ENCODE peak calls at places on chromosomes 5 and 9, in six cellular contexts. C, W, M, U, T and R are unnamed samples. For H3K4me1, the result is how much of the 10 kb centered on the place peaks cover.

GRCh38 chr5:122099060-122099790 is 21.2 kb upstream of the LOX start:
- DNase-seq in C (no peak), W (no peak), M (no peak), U (no peak), T (no peak), R (no peak)

GRCh38 chr5:84603557-84604185 is 219.0 kb upstream of the EDIL3 start:
- DNase-seq in C (peak), W (no peak), M (peak), U (peak), T (no peak), R (no peak)

GRCh38 chr5:137833463-137833862 is 34.2 kb upstream of the MYOT start:
- DNase-seq in C (no peak), W (no peak), M (no peak), U (no peak), T (no peak), R (no peak)

GRCh38 chr5:172451771-172452197 is 2.5 kb downstream of the SH3PXD2B start:
- DNase-seq in C (no peak), W (no peak), M (no peak), U (no peak), T (peak), R (no peak)

GRCh38 chr5:67299317-67299716 is 102.7 kb upstream of the CD180 start:
- DNase-seq in C (no peak), W (no peak), M (no peak), U (no peak), T (no peak), R (no peak)

GRCh38 chr5:111834926-111835599 is 78.1 kb upstream of the NREP start:
- DNase-seq in C (no peak), W (no peak), M (no peak), U (no peak), T (no peak), R (no peak)

GRCh38 chr5:43997647-43998251 is 391.5 kb downstream of the FGF10 start:
- DNase-seq in C (no peak), W (no peak), M (no peak), U (no peak), T (no peak), R (no peak)

GRCh38 chr9:71331603-71332002 is 210.2 kb upstream of the TRPM3 start:
- DNase-seq in C (no peak), W (no peak), M (no peak), U (no peak), T (no peak), R (no peak)

GRCh38 chr9:109704546-109704945 is 75.5 kb upstream of the PALM2AKAP2 start:
- DNase-seq in C (no peak), W (no peak), M (no peak), U (no peak), T (no peak), R (no peak)

GRCh38 chr5:175003531-175003930 is 279.1 kb downstream of the MSX2 start:
- DNase-seq in C (no peak), W (no peak), M (no peak), U (no peak), T (no peak), R (no peak)

GRCh38 chr9:2623046-2623865 is 1.7 kb downstream of the VLDLR start:
- DNase-seq in C (peak), W (peak), M (no peak), U (peak), T (peak), R (peak)

GRCh38 chr5:175464414-175465233 is 13.7 kb upstream of the SFXN1 start:
- DNase-seq in C (no peak), W (no peak), M (no peak), U (no peak), T (peak), R (no peak)

GRCh38 chr5:20229286-20230005 is 241.4 kb upstream of the CDH18 start:
- DNase-seq in C (no peak), W (no peak), M (no peak), U (no peak), T (no peak), R (no peak)

GRCh38 chr5:176856746-176857145 is 42.4 kb downstream of the HK3 start:
- DNase-seq in C (no peak), W (no peak), M (no peak), U (no peak), T (no peak), R (no peak)

GRCh38 chr5:15013654-15014463 is 142.3 kb upstream of the ANKH start:
- DNase-seq in C (no peak), W (peak), M (no peak), U (no peak), T (no peak), R (no peak)

GRCh38 chr5:113234546-113234945 is 200.2 kb downstream of the TSSK1B start:
- DNase-seq in C (no peak), W (no peak), M (no peak), U (no peak), T (no peak), R (no peak)

GRCh38 chr9:14715102-14715501 is 7.4 kb downstream of the CER1 start:
- DNase-seq in C (no peak), W (no peak), M (no peak), U (no peak), T (no peak), R (no peak)

GRCh38 chr9:133739408-133740280 is 1.5 kb upstream of the SARDH start:
- DNase-seq in C (no peak), W (no peak), M (no peak), U (no peak), T (no peak), R (no peak)

GRCh38 chr9:131728961-131729360 is 10.9 kb downstream of the RAPGEF1 start:
- DNase-seq in C (no peak), W (no peak), M (no peak), U (no peak), T (no peak), R (no peak)

GRCh38 chr9:131728546-131728910 is 11.3 kb downstream of the RAPGEF1 start:
- DNase-seq in C (no peak), W (no peak), M (no peak), U (no peak), T (no peak), R (no peak)

GRCh38 chr9:131727184-131727785 is 12.6 kb downstream of the RAPGEF1 start:
- DNase-seq in C (no peak), W (no peak), M (no peak), U (no peak), T (no peak), R (no peak)

GRCh38 chr9:131724678-131725077 is 15.2 kb downstream of the RAPGEF1 start:
- DNase-seq in C (no peak), W (no peak), M (no peak), U (no peak), T (no peak), R (no peak)

DNA sequence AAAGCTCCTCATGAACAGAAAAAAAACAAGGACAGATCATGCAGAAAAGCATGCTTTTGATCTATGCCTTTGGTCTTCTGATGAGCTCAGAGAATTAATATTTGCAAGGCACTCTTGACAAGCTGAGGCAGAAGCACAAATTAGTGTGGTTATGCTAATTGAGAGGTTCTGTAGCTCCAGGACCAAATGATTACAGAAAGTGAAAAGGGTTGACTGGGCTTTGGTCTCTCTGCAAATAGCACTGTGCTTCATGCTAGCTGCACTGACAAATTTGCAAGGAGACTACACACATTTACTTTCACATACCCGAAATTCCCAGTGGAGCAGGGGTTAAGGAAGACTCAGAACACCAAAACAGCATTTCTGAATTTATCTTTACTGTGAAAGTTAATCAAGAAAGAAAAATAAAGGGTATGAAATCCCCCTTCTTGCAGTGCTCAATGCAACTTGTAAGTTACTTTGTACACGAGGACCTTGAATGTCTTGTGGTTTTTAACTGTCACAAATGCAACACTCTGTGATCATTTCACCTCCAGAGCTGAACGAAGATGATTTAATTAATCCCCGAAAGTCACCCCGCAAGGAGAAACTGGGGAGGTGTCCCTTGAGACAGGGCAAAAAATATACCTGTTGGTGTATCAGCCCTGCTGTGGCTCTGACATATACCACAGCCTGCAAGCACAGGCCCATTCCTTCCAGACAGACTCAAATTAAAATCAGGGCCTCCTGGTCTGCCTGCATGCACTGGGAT is 11.9 kb downstream of the RAPGEF1 start:
- DNase-seq in C (no peak), W (no peak), M (no peak), U (no peak), T (no peak), R (no peak)
- H3K4me1 ChIP-seq in C (under half), W (under half), M (half or more), U (half or more), T (under half), R (under half)

GRCh38 chr9:21825637-21826036 is 23.2 kb downstream of the MTAP start:
- DNase-seq in C (no peak), W (no peak), M (no peak), U (no peak), T (no peak), R (no peak)

GRCh38 chr9:21831841-21832509 is 29.5 kb downstream of the MTAP start:
- DNase-seq in C (peak), W (no peak), M (no peak), U (no peak), T (no peak), R (no peak)

GRCh38 chr9:21833090-21833801 is 30.8 kb downstream of the MTAP start:
- DNase-seq in C (no peak), W (no peak), M (no peak), U (no peak), T (no peak), R (no peak)

GRCh38 chr9:21830589-21830988 is 28.2 kb downstream of the MTAP start:
- DNase-seq in C (no peak), W (no peak), M (no peak), U (no peak), T (no peak), R (no peak)

DNA sequence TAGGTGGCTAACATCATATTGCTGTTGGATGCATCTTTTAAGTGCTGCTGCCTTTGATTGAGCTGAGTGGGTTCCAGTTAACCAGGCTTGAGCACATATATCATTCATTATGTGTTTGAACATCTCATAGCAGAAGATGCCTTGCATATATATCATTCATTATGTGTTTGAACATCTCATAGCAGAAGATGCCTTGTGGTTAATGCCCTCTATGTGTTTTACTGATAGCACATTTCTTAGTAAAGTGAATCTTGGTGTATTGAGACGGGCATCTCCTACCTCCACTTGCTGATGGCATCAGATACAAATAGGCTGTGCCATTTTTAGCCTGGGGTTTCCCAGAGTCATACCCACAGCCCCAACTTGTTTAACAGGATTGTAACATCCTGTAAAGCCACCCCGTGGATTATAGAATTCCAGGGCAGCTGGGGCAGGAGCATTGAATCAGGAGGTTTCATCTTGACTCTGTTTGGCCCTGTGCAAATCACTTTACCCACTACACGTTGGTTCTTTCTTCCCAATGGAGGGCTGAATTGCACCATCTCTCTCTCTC is 26.5 kb downstream of the MTAP start:
- DNase-seq in C (no peak), W (no peak), M (no peak), U (no peak), T (no peak), R (no peak)
- H3K4me1 ChIP-seq in C (under half), W (under half), M (under half), U (under half), T (under half), R (under half)

GRCh38 chr9:88920645-88921044 is 70.6 kb upstream of the S1PR3 start:
- DNase-seq in C (no peak), W (no peak), M (no peak), U (no peak), T (no peak), R (no peak)
- H3K4me1 ChIP-seq in C (under half), W (under half), M (under half), U (under half), T (under half), R (under half)

GRCh38 chr5:39521098-39521860 is 96.5 kb upstream of the DAB2 start:
- DNase-seq in C (no peak), W (no peak), M (no peak), U (no peak), T (no peak), R (no peak)
- H3K4me1 ChIP-seq in C (under half), W (under half), M (under half), U (under half), T (under half), R (under half)

GRCh38 chr9:136516191-136516654 is 29.6 kb downstream of the NOTCH1 start:
- DNase-seq in C (no peak), W (no peak), M (no peak), U (no peak), T (no peak), R (no peak)

GRCh38 chr9:136512651-136513066 is 29.8 kb upstream of the SEC16A start:
- DNase-seq in C (no peak), W (no peak), M (no peak), U (no peak), T (peak), R (no peak)

GRCh38 chr9:136513191-136513590 is 30.4 kb upstream of the SEC16A start:
- DNase-seq in C (no peak), W (no peak), M (no peak), U (no peak), T (no peak), R (no peak)

GRCh38 chr9:136515276-136515675 is 30.6 kb downstream of the NOTCH1 start:
- DNase-seq in C (no peak), W (no peak), M (no peak), U (no peak), T (no peak), R (no peak)

GRCh38 chr9:136514022-136514714 is 31.3 kb upstream of the SEC16A start:
- DNase-seq in C (no peak), W (no peak), M (no peak), U (no peak), T (no peak), R (no peak)
- H3K4me1 ChIP-seq in C (under half), W (under half), M (half or more), U (under half), T (under half), R (under half)

DNA sequence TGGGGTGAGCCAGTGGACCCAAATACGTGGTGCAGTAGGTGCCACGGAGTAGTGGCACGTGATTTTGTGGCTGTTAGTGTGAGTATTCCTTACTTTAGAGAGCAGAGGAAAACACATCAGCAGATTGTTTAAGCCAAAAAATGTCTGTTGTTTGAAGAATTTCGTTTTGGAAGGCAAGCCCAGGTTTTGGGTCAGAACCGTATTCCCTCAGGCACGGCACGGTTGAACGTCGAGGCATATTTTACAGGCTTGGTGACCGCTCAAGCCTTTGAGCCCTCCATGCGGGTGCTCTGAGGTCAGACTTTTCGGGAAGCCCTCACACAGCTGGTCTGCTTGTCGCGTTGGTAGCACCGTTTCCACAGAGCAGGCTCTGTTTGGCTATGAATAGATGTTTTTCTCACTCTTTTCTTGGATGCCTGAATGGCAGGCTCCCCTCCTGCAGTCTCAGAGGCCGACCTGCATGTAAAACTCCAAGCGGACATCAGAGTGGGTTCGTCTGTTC is 27.2 kb downstream of the NEK6 start:
- DNase-seq in C (no peak), W (no peak), M (peak), U (no peak), T (no peak), R (no peak)
- H3K4me1 ChIP-seq in C (half or more), W (under half), M (half or more), U (under half), T (under half), R (under half)

DNA sequence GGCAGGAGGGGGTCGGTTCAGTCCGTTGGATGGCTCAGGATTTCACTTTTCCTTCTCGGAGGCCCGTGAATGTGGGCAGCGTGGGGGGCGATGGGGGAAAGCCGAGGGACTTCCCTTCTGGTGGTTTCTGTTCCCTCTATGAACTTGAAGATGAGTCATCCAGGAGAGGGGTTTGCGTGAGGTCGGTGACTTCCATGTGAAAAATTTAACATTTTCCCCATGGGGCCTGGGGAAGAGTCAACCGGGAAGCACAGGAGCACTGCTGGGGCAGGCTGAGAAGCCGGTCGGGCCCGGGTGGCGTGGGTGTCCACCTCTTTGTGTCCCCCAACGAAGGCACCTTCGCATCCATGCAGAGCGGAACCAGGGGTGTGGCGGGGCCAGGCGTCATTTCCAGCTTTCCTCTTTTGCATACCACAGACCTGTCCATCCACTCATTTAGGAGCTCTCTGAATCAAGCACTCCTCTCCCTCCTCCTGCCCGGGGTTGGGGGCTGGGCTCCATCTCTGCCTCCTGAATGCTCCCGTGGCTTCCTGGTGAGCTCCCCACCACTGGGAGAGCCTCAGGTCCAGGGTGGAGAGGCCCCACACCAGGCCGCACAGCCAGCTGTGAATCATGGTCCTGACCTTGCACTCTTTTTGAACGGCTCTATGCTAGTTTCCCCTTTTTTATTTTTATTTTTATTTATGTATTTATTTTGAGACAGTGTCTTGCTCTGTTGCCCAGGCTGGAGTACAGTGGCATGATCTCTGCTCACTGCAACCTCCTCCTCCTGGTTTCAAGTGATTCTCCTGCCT is 68.4 kb downstream of the ANKRD33B start:
- DNase-seq in C (no peak), W (no peak), M (no peak), U (no peak), T (no peak), R (no peak)
- H3K4me1 ChIP-seq in C (under half), W (under half), M (under half), U (under half), T (under half), R (under half)

GRCh38 chr9:72552356-72552755 is 30.9 kb downstream of the TMC1 start:
- DNase-seq in C (no peak), W (no peak), M (no peak), U (no peak), T (no peak), R (no peak)
- H3K4me1 ChIP-seq in C (under half), W (under half), M (under half), U (under half), T (under half), R (under half)